ENCODE peak calls at places on chromosomes 5 and 9, in ten cellular contexts. B is activated T-helper 1 cell treated with Interleukin-2 at 50 U/mL for 16 hours; P is stimulated activated CD4-positive, alpha-beta T cell treated with anti-CD3 and anti-CD28 coated beads, Interleukin-2, amount 100 ng/mL, for 4 hours; S is GM19239; Y is effector memory CD8-positive, alpha-beta T cell; J is NCI-H2081 treated with DMSO at 0.1 percent for 48 hours; O is cardiac fibroblast; G is nephron progenitor cell; X is pancreas; I is stimulated activated CD8-positive, alpha-beta memory T cell treated with anti-CD3 and anti-CD28 coated beads, Interleukin-4, amount 100 ng/mL, for 4 hours. W is an unnamed sample.

GRCh38 chr9:3922846-3923245 is 377.0 kb downstream of the GLIS3 start:
- DNase-seq in B (no peak), P (no peak), S (no peak), Y (no peak), J (no peak), O (peak; percentile 14), G (no peak), X (no peak), I (no peak), W (no peak)

GRCh38 chr5:111997308-111998159 is 240.5 kb upstream of the NREP start:
- DNase-seq in B (no peak), P (no peak), S (no peak), Y (no peak), J (no peak), O (peak; percentile 94), G (no peak), X (no peak), I (no peak), W (no peak)

GRCh38 chr5:154712518-154713437 is 42.4 kb upstream of the LARP1 start:
- DNase-seq in B (no peak), P (no peak), S (no peak), Y (no peak), J (no peak), O (no peak), G (no peak), X (peak; percentile 87), I (no peak), W (no peak)

GRCh38 chr5:14039063-14039462 is 94.6 kb upstream of the DNAH5 start:
- DNase-seq in B (no peak), P (no peak), S (no peak), Y (no peak), J (no peak), O (peak; percentile 34), G (no peak), X (no peak), I (no peak), W (no peak)

GRCh38 chr5:25862276-25862675 is 1176.1 kb downstream of the CDH9 start:
- DNase-seq in B (no peak), P (no peak), S (no peak), Y (no peak), J (no peak), O (no peak), G (no peak), X (no peak), I (no peak), W (no peak)

GRCh38 chr5:135497971-135498661 is 37.6 kb downstream of the NEUROG1 start:
- DNase-seq in B (no peak), P (no peak), S (no peak), Y (no peak), J (no peak), O (no peak), G (no peak), X (no peak), I (no peak), W (no peak)

GRCh38 chr5:161925960-161926359 is 78.0 kb downstream of the GABRA1 start:
- DNase-seq in B (no peak), P (no peak), S (no peak), Y (no peak), J (no peak), O (no peak), G (no peak), X (no peak), I (no peak), W (no peak)

GRCh38 chr5:179732918-179733763 is 519 bp downstream of the MAML1 start:
- DNase-seq in B (peak; percentile 26), P (peak; percentile 9), S (no peak), Y (peak; percentile 1), J (no peak), O (peak; percentile 30), G (peak; percentile 55), X (peak; percentile 67), I (peak; percentile 0), W (peak; percentile 49)

GRCh38 chr9:5502553-5502952 is 7.8 kb upstream of the PDCD1LG2 start:
- DNase-seq in B (no peak), P (no peak), S (no peak), Y (no peak), J (no peak), O (no peak), G (no peak), X (no peak), I (no peak), W (no peak)

GRCh38 chr9:136159851-136160250 is 41.2 kb upstream of the TMEM250 start:
- DNase-seq in B (no peak), P (no peak), S (no peak), Y (no peak), J (no peak), O (no peak), G (no peak), X (no peak), I (no peak), W (no peak)

GRCh38 chr5:160105686-160106085 is 13.6 kb downstream of the PWWP2A start:
- DNase-seq in B (no peak), P (no peak), S (no peak), Y (no peak), J (no peak), O (peak; percentile 12), G (no peak), X (no peak), I (no peak), W (no peak)

GRCh38 chr5:76547242-76547890 is 75.8 kb downstream of the F2RL2 start:
- DNase-seq in B (no peak), P (peak; percentile 32), S (peak; percentile 40), Y (peak; percentile 49), J (no peak), O (no peak), G (no peak), X (no peak), I (no peak), W (no peak)

GRCh38 chr5:127428748-127429147 is 88.7 kb upstream of the PRRC1 start:
- DNase-seq in B (no peak), P (no peak), S (no peak), Y (no peak), J (no peak), O (peak; percentile 33), G (no peak), X (peak; percentile 15), I (no peak), W (no peak)

GRCh38 chr9:130765135-130766030 is 69.7 kb upstream of the ABL1 start:
- DNase-seq in B (no peak), P (no peak), S (peak; percentile 20), Y (no peak), J (no peak), O (no peak), G (no peak), X (no peak), I (no peak), W (no peak)

GRCh38 chr5:38404667-38405276 is 146.4 kb downstream of the EGFLAM start:
- DNase-seq in B (no peak), P (no peak), S (no peak), Y (no peak), J (no peak), O (no peak), G (peak; percentile 18), X (peak; percentile 18), I (no peak), W (no peak)

GRCh38 chr9:137435980-137436760 is 5.0 kb downstream of the ENTPD8 start:
- DNase-seq in B (no peak), P (no peak), S (no peak), Y (no peak), J (no peak), O (peak; percentile 87), G (peak; percentile 35), X (peak; percentile 96), I (no peak), W (no peak)

GRCh38 chr5:10585120-10585915 is 21.4 kb downstream of the ANKRD33B start:
- DNase-seq in B (no peak), P (no peak), S (no peak), Y (no peak), J (no peak), O (no peak), G (no peak), X (no peak), I (no peak), W (no peak)

GRCh38 chr5:1760656-1761452 is 38.8 kb downstream of the MRPL36 start:
- DNase-seq in B (no peak), P (no peak), S (no peak), Y (no peak), J (no peak), O (no peak), G (no peak), X (no peak), I (no peak), W (peak; percentile 1)

GRCh38 chr9:69674741-69675438 is 2.7 kb upstream of the APBA1 start:
- DNase-seq in B (no peak), P (no peak), S (no peak), Y (no peak), J (no peak), O (peak; percentile 78), G (no peak), X (no peak), I (no peak), W (no peak)

GRCh38 chr5:123088031-123088805 is 823 bp upstream of the PRDM6 start:
- DNase-seq in B (no peak), P (no peak), S (no peak), Y (no peak), J (no peak), O (no peak), G (peak; percentile 51), X (no peak), I (no peak), W (no peak)

GRCh38 chr5:128273736-128274135 is 190.2 kb downstream of the SLC12A2 start:
- DNase-seq in B (no peak), P (no peak), S (no peak), Y (no peak), J (no peak), O (no peak), G (no peak), X (no peak), I (no peak), W (no peak)

GRCh38 chr9:92176068-92176799 is 61.0 kb upstream of the SPTLC1 start:
- DNase-seq in B (no peak), P (no peak), S (no peak), Y (no peak), J (no peak), O (peak; percentile 8), G (no peak), X (no peak), I (no peak), W (no peak)

GRCh38 chr9:94697972-94698581 is 28.4 kb upstream of the AOPEP start:
- DNase-seq in B (no peak), P (no peak), S (no peak), Y (no peak), J (no peak), O (peak; percentile 58), G (peak; percentile 11), X (no peak), I (no peak), W (no peak)

GRCh38 chr9:134215709-134216448 is 51.5 kb upstream of the RNU6ATAC start:
- DNase-seq in B (no peak), P (no peak), S (no peak), Y (no peak), J (no peak), O (peak; percentile 53), G (no peak), X (no peak), I (no peak), W (peak; percentile 51)

GRCh38 chr5:10323588-10324488 is 16.1 kb upstream of the CMBL start:
- DNase-seq in B (no peak), P (no peak), S (no peak), Y (no peak), J (no peak), O (no peak), G (no peak), X (no peak), I (no peak), W (no peak)

GRCh38 chr9:134624827-134625181 is 16.8 kb upstream of the COL5A1 start:
- DNase-seq in B (no peak), P (no peak), S (no peak), Y (no peak), J (no peak), O (peak; percentile 65), G (no peak), X (no peak), I (no peak), W (no peak)

GRCh38 chr9:16864741-16865434 is 5.6 kb downstream of the BNC2 start:
- DNase-seq in B (no peak), P (no peak), S (no peak), Y (no peak), J (no peak), O (peak; percentile 51), G (no peak), X (no peak), I (no peak), W (no peak)

GRCh38 chr9:84917366-84918063 is 248.0 kb downstream of the NTRK2 start:
- DNase-seq in B (no peak), P (no peak), S (no peak), Y (no peak), J (peak; percentile 78), O (no peak), G (no peak), X (no peak), I (no peak), W (no peak)